ENCODE peak calls at places on chromosomes 1 and 21, in seven cellular contexts. H is AG09309, O is PC-3, X is lower leg skin, C is AG04450, M is endodermal cell, K is ovary. N is an unnamed sample.

GRCh38 chr1:164824542-164824941 is 265.6 kb downstream of the PBX1 start:
- DNase-seq in H (no peak), O (no peak), X (no peak), C (no peak), M (no peak), K (no peak), N (no peak)

GRCh38 chr1:84855168-84855567 is 37.8 kb downstream of the LPAR3 start:
- DNase-seq in H (no peak), O (peak), X (no peak), C (no peak), M (no peak), K (no peak), N (no peak)

GRCh38 chr1:204294371-204294770 is 65.4 kb downstream of the PLEKHA6 start:
- DNase-seq in H (peak), O (peak), X (peak), C (peak), M (no peak), K (peak), N (no peak)

GRCh38 chr1:182889997-182890396 is 50.9 kb downstream of the DHX9 start:
- DNase-seq in H (no peak), O (no peak), X (no peak), C (no peak), M (peak), K (no peak), N (no peak)

GRCh38 chr1:31712625-31713024 is 8.8 kb upstream of the COL16A1 start:
- DNase-seq in H (peak), O (peak), X (no peak), C (peak), M (peak), K (peak), N (no peak)

GRCh38 chr1:205226868-205227583 is 720 bp upstream of the TMCC2 start:
- DNase-seq in H (no peak), O (peak), X (no peak), C (no peak), M (no peak), K (no peak), N (peak)

GRCh38 chr21:29372063-29372802 is 73.5 kb downstream of the BACH1 start:
- DNase-seq in H (peak), O (peak), X (peak), C (peak), M (peak), K (peak), N (no peak)

GRCh38 chr1:157992813-157993178 is 649 bp upstream of the KIRREL1 start:
- DNase-seq in H (no peak), O (peak), X (no peak), C (no peak), M (no peak), K (no peak), N (no peak)

GRCh38 chr1:55321947-55322346 is 106.8 kb upstream of the USP24 start:
- DNase-seq in H (no peak), O (peak), X (no peak), C (no peak), M (peak), K (no peak), N (no peak)

GRCh38 chr1:25657121-25657521 is 40.5 kb downstream of the MAN1C1 start:
- DNase-seq in H (no peak), O (no peak), X (no peak), C (no peak), M (peak), K (no peak), N (peak)

GRCh38 chr21:29196021-29196663 is 65.7 kb downstream of the MAP3K7CL start:
- DNase-seq in H (no peak), O (peak), X (peak), C (peak), M (no peak), K (no peak), N (no peak)

GRCh38 chr1:58950897-58951296 is 167.1 kb upstream of the JUN start:
- DNase-seq in H (no peak), O (no peak), X (no peak), C (no peak), M (no peak), K (no peak), N (no peak)

GRCh38 chr21:42687796-42688195 is 34.4 kb downstream of the PDE9A start:
- DNase-seq in H (no peak), O (no peak), X (no peak), C (no peak), M (no peak), K (no peak), N (no peak)

GRCh38 chr21:31248598-31248997 is 95.5 kb downstream of the TIAM1 start:
- DNase-seq in H (no peak), O (peak), X (no peak), C (no peak), M (no peak), K (no peak), N (no peak)

GRCh38 chr21:41847066-41847804 is 31.9 kb downstream of the PRDM15 start:
- DNase-seq in H (no peak), O (no peak), X (no peak), C (no peak), M (peak), K (no peak), N (no peak)

GRCh38 chr21:35254006-35254751 is 205.1 kb upstream of the RUNX1 start:
- DNase-seq in H (peak), O (peak), X (peak), C (peak), M (no peak), K (no peak), N (no peak)

GRCh38 chr1:93076268-93076667 is 2.8 kb upstream of the MTF2 start:
- DNase-seq in H (no peak), O (no peak), X (no peak), C (no peak), M (no peak), K (no peak), N (no peak)

GRCh38 chr1:189151361-189151760 is 1326.3 kb downstream of the BRINP3 start:
- DNase-seq in H (no peak), O (no peak), X (no peak), C (no peak), M (no peak), K (no peak), N (no peak)

GRCh38 chr1:189152685-189153084 is 1325.0 kb downstream of the BRINP3 start:
- DNase-seq in H (no peak), O (no peak), X (no peak), C (no peak), M (no peak), K (no peak), N (no peak)

GRCh38 chr1:189150624-189151023 is 1327.0 kb downstream of the BRINP3 start:
- DNase-seq in H (no peak), O (no peak), X (no peak), C (no peak), M (no peak), K (no peak), N (no peak)

DNA sequence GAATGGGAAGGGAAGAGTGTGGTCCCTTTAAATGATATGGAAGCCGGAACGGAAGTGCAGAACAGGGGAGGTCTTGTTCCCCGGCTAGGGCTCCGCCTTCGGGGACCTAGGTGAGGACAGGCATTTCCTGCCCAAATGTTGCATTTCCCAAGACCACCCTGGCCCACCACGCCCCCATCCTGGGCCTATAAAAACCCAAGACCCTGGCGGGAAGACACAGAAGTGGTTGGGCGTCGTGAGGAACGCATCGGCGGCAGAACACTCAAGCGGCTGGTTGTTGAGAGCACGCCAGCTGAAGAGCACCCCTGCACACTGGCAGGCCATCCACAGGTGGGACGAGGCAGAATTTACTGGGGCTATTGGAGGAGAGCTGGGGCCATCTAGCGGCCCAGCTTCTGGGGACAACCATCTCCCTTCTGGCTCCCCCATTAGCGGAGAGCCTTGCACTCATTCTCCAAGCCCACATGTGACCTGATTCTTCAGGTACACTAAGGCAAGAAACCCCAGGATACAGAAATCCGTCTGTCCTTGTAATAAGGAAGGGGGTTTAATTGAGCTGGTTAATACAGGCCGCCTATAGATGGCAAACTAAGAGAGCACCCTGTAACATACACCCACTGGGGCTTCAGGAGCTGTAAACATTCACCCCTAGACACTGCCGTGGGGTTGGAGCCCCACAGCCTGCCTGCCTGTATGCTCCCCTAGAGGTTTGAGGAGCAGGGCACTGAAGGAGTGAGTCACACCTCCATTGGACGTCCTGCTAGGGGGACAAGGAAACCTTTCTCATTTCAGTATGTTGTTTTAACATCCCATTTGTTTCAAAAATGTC is 1327.9 kb downstream of the BRINP3 start:
- DNase-seq in H (no peak), O (no peak), X (no peak), C (no peak), M (peak), K (no peak), N (no peak)
- TF ChIP-seq CTCF in H (no peak), O (peak), X (no peak), C (no peak), M (peak), K (no peak), N (no peak)

GRCh38 chr1:181423301-181423918 is 59.9 kb upstream of the CACNA1E start:
- DNase-seq in H (peak), O (peak), X (no peak), C (no peak), M (peak), K (no peak), N (no peak)
- TF ChIP-seq CTCF in H (peak), O (peak), X (no peak), C (peak), M (peak), K (no peak), N (peak)

DNA sequence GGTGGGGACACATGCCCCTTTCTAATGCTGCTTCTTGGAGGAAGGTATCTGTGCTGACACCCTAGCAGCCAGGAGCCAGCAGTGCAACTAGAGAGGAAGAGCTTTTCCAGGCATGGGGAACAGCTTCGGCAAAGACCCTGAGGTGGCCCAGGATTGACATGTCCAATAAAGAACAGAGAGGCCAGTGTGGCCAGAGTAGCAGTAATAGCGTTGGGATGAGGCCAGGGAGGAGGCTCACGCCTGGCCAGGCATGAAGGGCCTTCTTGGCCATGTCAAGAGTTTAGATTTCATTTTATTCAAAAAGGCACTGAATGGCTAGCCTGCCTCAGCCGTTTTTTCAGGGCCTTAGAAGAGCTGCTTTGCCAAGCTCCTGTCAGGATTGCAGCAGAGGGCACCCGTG is 16.3 kb upstream of the ADAMTSL4 start:
- DNase-seq in H (no peak), O (no peak), X (no peak), C (no peak), M (no peak), K (no peak), N (no peak)
- TF ChIP-seq CTCF in H (no peak), O (peak), X (no peak), C (no peak), M (no peak), K (no peak), N (peak)

GRCh38 chr21:45937721-45938452 is 43.7 kb upstream of the COL6A1 start:
- DNase-seq in H (no peak), O (no peak), X (no peak), C (no peak), M (no peak), K (no peak), N (no peak)
- TF ChIP-seq CTCF in H (no peak), O (no peak), X (no peak), C (no peak), M (no peak), K (no peak), N (no peak)

DNA sequence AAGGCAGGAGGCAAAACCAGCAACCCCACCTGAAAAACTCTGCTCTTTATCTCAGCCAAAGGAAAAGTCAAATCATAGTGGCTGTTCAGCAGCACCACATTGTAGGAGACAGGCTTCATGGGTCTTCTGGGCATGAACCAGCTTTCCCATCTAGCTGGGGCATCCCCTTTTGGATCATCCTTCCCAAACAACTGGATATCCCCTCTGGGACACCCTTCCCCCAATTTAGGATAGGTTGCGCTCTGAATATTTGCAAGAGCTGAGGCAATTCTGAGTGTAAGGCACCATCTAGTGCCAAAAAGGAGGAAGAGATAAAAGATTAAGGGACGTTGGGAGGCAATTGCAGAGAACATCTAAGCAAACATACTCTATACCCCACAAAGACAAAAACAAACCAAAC is 295.8 kb downstream of the MATN1 start:
- DNase-seq in H (no peak), O (no peak), X (no peak), C (no peak), M (peak), K (no peak), N (peak)
- TF ChIP-seq CTCF in H (no peak), O (no peak), X (no peak), C (no peak), M (peak), K (no peak), N (no peak)

GRCh38 chr1:197692965-197693364 is 82.3 kb downstream of the DENND1B start:
- DNase-seq in H (peak), O (peak), X (no peak), C (no peak), M (no peak), K (no peak), N (no peak)
- TF ChIP-seq CTCF in H (peak), O (peak), X (no peak), C (peak), M (no peak), K (no peak), N (peak)

DNA sequence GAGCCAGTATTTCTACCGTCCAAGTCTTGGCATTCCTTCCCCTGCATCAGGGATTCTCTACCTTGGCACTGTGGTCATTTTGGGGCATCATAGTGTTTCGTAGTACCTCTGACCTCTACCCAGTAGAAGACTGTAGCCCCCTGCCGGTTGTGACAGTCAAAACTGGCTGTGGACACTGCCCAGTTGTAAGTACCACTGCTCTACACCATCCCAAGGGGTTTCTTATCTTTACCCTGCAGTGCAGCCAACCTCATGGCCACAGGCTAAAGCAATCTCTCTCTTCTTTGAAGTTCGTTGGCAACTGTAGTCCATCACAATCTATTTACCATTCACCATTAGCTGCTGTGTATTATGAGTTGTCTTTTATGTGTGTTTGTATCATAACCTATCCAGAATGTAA is 29.3 kb upstream of the ERO1B start:
- DNase-seq in H (no peak), O (no peak), X (no peak), C (no peak), M (no peak), K (no peak), N (no peak)
- TF ChIP-seq CTCF in H (peak), O (no peak), X (no peak), C (peak), M (peak), K (no peak), N (no peak)

DNA sequence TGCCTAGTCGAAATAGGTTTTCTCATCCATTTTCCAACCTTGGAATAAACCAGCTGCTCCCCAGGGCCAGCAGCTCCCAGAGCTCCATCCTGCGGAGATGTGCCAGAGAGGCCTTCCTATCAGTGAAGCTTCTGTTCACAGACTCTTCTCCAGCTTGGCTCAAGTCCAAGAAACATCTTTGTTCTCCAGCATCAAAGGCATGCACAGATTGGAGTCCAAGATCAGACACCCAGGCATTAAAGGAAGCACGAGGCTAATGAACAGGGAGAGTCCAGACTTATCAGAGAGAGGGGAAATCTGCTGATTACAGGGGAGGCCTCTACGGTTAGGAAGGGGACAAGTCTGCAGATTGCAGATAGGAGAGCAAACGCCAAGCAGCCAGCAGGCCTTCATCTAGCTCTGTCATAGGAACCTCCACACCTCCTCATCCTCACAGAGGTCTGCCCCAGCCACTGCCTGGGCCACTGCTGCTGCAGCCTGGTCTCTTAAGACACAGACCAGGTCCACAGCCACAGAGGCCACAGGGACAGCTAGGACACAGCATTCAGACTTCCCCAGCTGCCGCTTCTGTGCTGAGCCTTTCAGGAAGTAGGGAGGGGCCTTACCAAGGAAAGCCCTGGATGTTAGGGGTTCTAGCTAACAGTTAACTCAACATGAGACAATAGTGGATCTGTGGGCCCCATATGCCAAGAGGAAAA is 3.4 kb downstream of the PRR9 start:
- DNase-seq in H (no peak), O (no peak), X (no peak), C (no peak), M (no peak), K (peak), N (no peak)
- TF ChIP-seq CTCF in H (no peak), O (no peak), X (no peak), C (no peak), M (no peak), K (no peak), N (no peak)

GRCh38 chr1:47491341-47491753 is 53.5 kb downstream of the FOXD2 start:
- DNase-seq in H (no peak), O (no peak), X (no peak), C (no peak), M (peak), K (no peak), N (no peak)
- TF ChIP-seq CTCF in H (no peak), O (no peak), X (no peak), C (no peak), M (peak), K (no peak), N (no peak)